ENCODE peak calls at places on chromosomes 16 and 17, in ten cellular contexts. O is heart right ventricle; I is brain microvascular endothelial cell; R is left lung; M is uterus; E is tibial nerve; W is cardiac muscle cell; S is colonic mucosa; T is naive thymus-derived CD4-positive, alpha-beta T cell; H is CD8-positive, alpha-beta memory T cell. Z is an unnamed sample.

GRCh38 chr16:3625911-3626732 is 14.7 kb upstream of the SLX4 start:
- DNase-seq in O (no peak), I (no peak), R (no peak), M (no peak), E (no peak), W (peak; percentile 59), S (no peak), T (no peak), H (no peak), Z (peak; percentile 13)

GRCh38 chr17:67830440-67830839 is 5.1 kb downstream of the BPTF start:
- DNase-seq in O (no peak), I (no peak), R (no peak), M (no peak), E (no peak), W (peak; percentile 45), S (peak; percentile 23), T (no peak), H (no peak), Z (no peak)

GRCh38 chr16:30953511-30954124 is 3.9 kb upstream of the SETD1A start:
- DNase-seq in O (peak; percentile 53), I (peak; percentile 67), R (no peak), M (peak; percentile 54), E (peak; percentile 29), W (peak; percentile 83), S (peak; percentile 70), T (no peak), H (peak; percentile 78), Z (no peak)

GRCh38 chr16:10951016-10951415 is 6.7 kb downstream of the CLEC16A start:
- DNase-seq in O (no peak), I (no peak), R (no peak), M (no peak), E (no peak), W (no peak), S (no peak), T (no peak), H (no peak), Z (no peak)

GRCh38 chr17:63702616-63703015 is 2.7 kb upstream of the LIMD2 start:
- DNase-seq in O (no peak), I (no peak), R (no peak), M (no peak), E (no peak), W (no peak), S (no peak), T (no peak), H (no peak), Z (no peak)

GRCh38 chr17:33572615-33573014 is 279.5 kb upstream of the ASIC2 start:
- DNase-seq in O (no peak), I (no peak), R (no peak), M (no peak), E (no peak), W (no peak), S (no peak), T (no peak), H (no peak), Z (no peak)

GRCh38 chr17:76132574-76133338 is 8.3 kb downstream of the FOXJ1 start:
- DNase-seq in O (no peak), I (no peak), R (peak; percentile 86), M (no peak), E (no peak), W (peak; percentile 19), S (peak; percentile 71), T (no peak), H (no peak), Z (no peak)

GRCh38 chr17:54269886-54270285 is 447.2 kb downstream of the KIF2B start:
- DNase-seq in O (no peak), I (no peak), R (no peak), M (no peak), E (no peak), W (no peak), S (no peak), T (no peak), H (no peak), Z (no peak)

GRCh38 chr16:19219836-19220235 is 51.8 kb downstream of the SYT17 start:
- DNase-seq in O (no peak), I (no peak), R (no peak), M (no peak), E (no peak), W (no peak), S (no peak), T (no peak), H (no peak), Z (no peak)

GRCh38 chr16:11047939-11048500 is 103.7 kb downstream of the CLEC16A start:
- DNase-seq in O (no peak), I (no peak), R (no peak), M (no peak), E (no peak), W (no peak), S (no peak), T (no peak), H (no peak), Z (no peak)

GRCh38 chr17:71080937-71081336 is 911.6 kb downstream of the KCNJ2 start:
- DNase-seq in O (no peak), I (no peak), R (no peak), M (no peak), E (no peak), W (no peak), S (no peak), T (no peak), H (no peak), Z (no peak)

GRCh38 chr16:75011634-75012307 is 12.9 kb downstream of the ZNRF1 start:
- DNase-seq in O (no peak), I (peak; percentile 88), R (no peak), M (peak; percentile 30), E (peak; percentile 40), W (peak; percentile 86), S (no peak), T (no peak), H (no peak), Z (no peak)

GRCh38 chr16:29820730-29821662 is 734 bp downstream of the MVP start:
- DNase-seq in O (no peak), I (no peak), R (peak; percentile 89), M (peak; percentile 69), E (no peak), W (no peak), S (peak; percentile 94), T (no peak), H (peak; percentile 74), Z (no peak)

GRCh38 chr16:27223701-27224100 is 20.4 kb downstream of the KDM8 start:
- DNase-seq in O (no peak), I (no peak), R (no peak), M (no peak), E (no peak), W (no peak), S (no peak), T (no peak), H (no peak), Z (no peak)
- H3K27ac ChIP-seq in O (no peak overlapping the region), I (no peak overlapping the region), R (no peak overlapping the region), M (no peak overlapping the region), E (no peak overlapping the region), W (peak overlapping the region; percentile 91), S (no peak overlapping the region), T (peak overlapping the region; percentile 15), H (no peak overlapping the region), Z (no peak overlapping the region)

GRCh38 chr16:84334482-84334881 is 33.9 kb upstream of the ATP2C2 start:
- DNase-seq in O (no peak), I (no peak), R (no peak), M (no peak), E (no peak), W (no peak), S (no peak), T (no peak), H (no peak), Z (no peak)
- H3K27ac ChIP-seq in O (no peak overlapping the region), I (no peak overlapping the region), R (no peak overlapping the region), M (no peak overlapping the region), E (no peak overlapping the region), W (no peak overlapping the region), S (peak overlapping the region; percentile 75), T (no peak overlapping the region), H (no peak overlapping the region), Z (no peak overlapping the region)

GRCh38 chr17:82198092-82198491 is 14.6 kb downstream of the CCDC57 start:
- DNase-seq in O (no peak), I (no peak), R (no peak), M (no peak), E (no peak), W (no peak), S (no peak), T (no peak), H (no peak), Z (no peak)

GRCh38 chr17:82194765-82195164 is 17.9 kb downstream of the CCDC57 start:
- DNase-seq in O (no peak), I (no peak), R (no peak), M (no peak), E (no peak), W (no peak), S (no peak), T (no peak), H (no peak), Z (no peak)

GRCh38 chr17:82195675-82196258 is 16.9 kb downstream of the CCDC57 start:
- DNase-seq in O (no peak), I (no peak), R (no peak), M (peak; percentile 56), E (no peak), W (peak; percentile 55), S (no peak), T (no peak), H (no peak), Z (no peak)

GRCh38 chr17:82196273-82196672 is 16.4 kb downstream of the CCDC57 start:
- DNase-seq in O (no peak), I (no peak), R (no peak), M (no peak), E (no peak), W (peak; percentile 9), S (no peak), T (no peak), H (no peak), Z (no peak)

DNA sequence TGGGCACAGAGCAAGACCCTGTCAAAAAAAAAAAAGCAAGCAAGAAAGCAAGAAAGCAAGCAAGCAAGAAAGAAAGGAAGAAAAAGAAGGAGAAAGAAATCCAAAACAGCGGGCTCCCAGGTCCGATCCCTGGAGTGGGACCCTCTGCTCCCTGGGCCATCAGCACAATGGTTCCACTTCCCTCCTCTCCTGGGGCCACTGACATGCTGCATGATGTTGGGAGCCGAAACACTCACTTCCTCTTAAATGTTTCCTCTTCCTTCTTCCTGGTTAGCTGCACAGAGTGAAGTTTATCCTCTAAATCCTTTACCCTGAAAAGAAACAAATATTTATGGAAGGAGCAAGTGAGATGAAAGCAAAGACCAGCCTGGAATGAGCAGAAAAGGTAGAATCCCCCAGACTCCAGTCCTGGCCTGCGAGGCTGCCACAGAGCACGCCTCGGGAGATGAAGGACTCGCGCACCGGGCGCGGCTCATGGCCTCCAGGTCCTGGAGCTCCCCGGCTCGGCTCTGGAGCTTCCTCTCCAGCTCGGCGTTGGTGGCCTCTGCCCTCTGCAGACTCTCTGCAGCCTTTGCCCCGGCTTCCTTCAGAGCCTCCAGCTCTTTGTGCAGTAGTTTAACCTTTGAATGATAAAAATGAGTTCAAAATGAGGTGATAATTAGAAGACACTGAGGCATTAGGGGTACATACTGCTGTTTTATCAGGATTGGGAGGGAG is 19.0 kb downstream of the CCDC57 start:
- DNase-seq in O (no peak), I (no peak), R (peak; percentile 34), M (no peak), E (no peak), W (no peak), S (peak; percentile 78), T (no peak), H (no peak), Z (no peak)
- H3K27ac ChIP-seq in O (peak overlapping the region; percentile 76), I (no peak overlapping the region), R (no peak overlapping the region), M (no peak overlapping the region), E (no peak overlapping the region), W (no peak overlapping the region), S (peak overlapping the region; percentile 66), T (no peak overlapping the region), H (no peak overlapping the region), Z (no peak overlapping the region)

DNA sequence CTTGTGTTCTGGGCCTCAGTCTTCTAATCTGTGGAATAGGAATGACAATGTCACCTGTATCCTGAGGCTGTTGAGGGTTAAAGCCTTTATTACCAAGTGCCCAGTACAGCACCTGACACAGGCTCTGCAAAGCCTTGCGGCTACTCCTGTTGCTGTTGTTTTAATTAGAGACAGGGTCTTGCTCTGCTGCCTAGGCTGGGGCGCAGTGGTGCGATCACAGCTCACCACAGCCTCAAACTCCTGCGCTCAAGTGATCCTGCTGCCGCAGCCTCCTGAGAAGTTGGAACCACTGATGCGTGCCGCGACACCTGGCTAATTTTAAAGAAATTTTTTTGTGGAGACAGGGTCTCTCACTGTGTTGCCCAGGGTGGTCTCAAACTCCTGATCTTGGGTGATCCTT is 5.4 kb downstream of the GSE1 start:
- DNase-seq in O (no peak), I (no peak), R (no peak), M (no peak), E (no peak), W (no peak), S (no peak), T (no peak), H (no peak), Z (no peak)
- H3K27ac ChIP-seq in O (no peak overlapping the region), I (no peak overlapping the region), R (no peak overlapping the region), M (no peak overlapping the region), E (no peak overlapping the region), W (no peak overlapping the region), S (no peak overlapping the region), T (no peak overlapping the region), H (no peak overlapping the region), Z (no peak overlapping the region)

Z was measured in suprapubic skin.